ENCODE peak calls at places on chromosome 16, in six cellular contexts. O is GM13976, E is lower leg skin, G is thyroid gland, I is IMR-90, A is tibial nerve. C is an unnamed sample.

GRCh38 chr16:24255446-24256352 is at the start of gene CACNG3:
- DNase-seq in E (peak; percentile 16), O (peak; percentile 85), G (peak; percentile 7), A (no peak), I (peak; percentile 33), C (peak; percentile 62)

GRCh38 chr16:88631384-88631783 is 7.0 kb upstream of the IL17C start:
- DNase-seq in G (no peak), E (no peak), I (no peak), O (no peak), A (no peak), C (no peak)

GRCh38 chr16:86609115-86609514 is 30.8 kb downstream of the FOXL1 start:
- DNase-seq in G (no peak), E (no peak), O (no peak), A (no peak), I (peak; percentile 94), C (no peak)

GRCh38 chr16:55436587-55436986 is 42.4 kb upstream of the MMP2 start:
- DNase-seq in O (no peak), G (no peak), E (no peak), A (no peak), I (no peak), C (no peak)

GRCh38 chr16:69858196-69859104 is 92.7 kb upstream of the CLEC18A start:
- DNase-seq in A (no peak), G (no peak), O (no peak), I (no peak), E (no peak), C (no peak)

GRCh38 chr16:1146409-1146808 is 6.5 kb upstream of the CACNA1H start:
- DNase-seq in A (no peak), I (no peak), G (no peak), E (no peak), O (no peak), C (no peak)

GRCh38 chr16:70696952-70697600 is 11.2 kb upstream of the MTSS2 start:
- DNase-seq in G (peak; percentile 63), A (no peak), E (no peak), O (no peak), I (no peak), C (no peak)

GRCh38 chr16:54897930-54898329 is 32.7 kb upstream of the IRX5 start:
- DNase-seq in A (no peak), O (no peak), I (no peak), E (no peak), G (no peak), C (no peak)

GRCh38 chr16:23317266-23317661 is 15.2 kb downstream of the SCNN1B start:
- DNase-seq in A (no peak), E (no peak), G (peak; percentile 65), I (no peak), O (no peak), C (no peak)

GRCh38 chr16:30948087-30948955 is 547 bp upstream of the ORAI3 start:
- DNase-seq in O (peak; percentile 66), G (peak; percentile 99), E (peak; percentile 86), I (peak; percentile 96), A (peak; percentile 98), C (peak; percentile 68)

GRCh38 chr16:85239239-85239638 is 127.0 kb upstream of the CIBAR2 start:
- DNase-seq in A (no peak), O (no peak), I (no peak), G (peak; percentile 25), E (no peak), C (no peak)

GRCh38 chr16:85237817-85238216 is 125.5 kb upstream of the CIBAR2 start:
- DNase-seq in O (no peak), E (no peak), G (no peak), A (no peak), I (no peak), C (no peak)

GRCh38 chr16:85239871-85240270 is 127.6 kb upstream of the CIBAR2 start:
- DNase-seq in I (no peak), G (no peak), E (no peak), O (no peak), A (no peak), C (no peak)

GRCh38 chr16:85235988-85236831 is 123.9 kb upstream of the CIBAR2 start:
- DNase-seq in I (no peak), G (peak; percentile 56), E (no peak), A (no peak), O (peak; percentile 81), C (peak; percentile 54)

DNA sequence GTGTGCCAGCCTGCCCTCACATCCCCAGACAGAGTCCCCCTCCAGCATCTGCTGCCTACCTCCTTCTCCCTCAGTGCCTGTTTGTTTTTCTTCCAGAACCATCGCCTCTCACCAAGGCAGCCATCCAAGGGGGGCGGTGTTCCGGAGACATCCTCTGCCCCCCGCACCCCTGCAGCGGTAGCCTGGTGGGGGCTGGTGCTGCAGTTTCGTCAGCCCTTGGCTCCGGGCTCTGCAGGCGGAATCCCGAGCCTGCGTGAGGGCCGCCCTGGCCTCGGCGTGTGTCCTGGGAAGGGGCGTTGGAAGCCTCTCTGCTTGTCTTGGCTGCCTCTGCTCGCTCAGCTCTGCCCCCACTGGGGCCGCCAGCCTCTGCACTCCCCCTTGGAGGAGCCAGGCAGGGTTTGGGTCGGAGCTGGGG is 126.0 kb upstream of the CIBAR2 start:
- DNase-seq in A (peak; percentile 86), I (peak; percentile 95), E (no peak), O (no peak), G (peak; percentile 92), C (no peak)
- TF ChIP-seq CTCF in A (no peak), I (peak; percentile 37), E (no peak), O (no peak), G (no peak), C (no peak)

DNA sequence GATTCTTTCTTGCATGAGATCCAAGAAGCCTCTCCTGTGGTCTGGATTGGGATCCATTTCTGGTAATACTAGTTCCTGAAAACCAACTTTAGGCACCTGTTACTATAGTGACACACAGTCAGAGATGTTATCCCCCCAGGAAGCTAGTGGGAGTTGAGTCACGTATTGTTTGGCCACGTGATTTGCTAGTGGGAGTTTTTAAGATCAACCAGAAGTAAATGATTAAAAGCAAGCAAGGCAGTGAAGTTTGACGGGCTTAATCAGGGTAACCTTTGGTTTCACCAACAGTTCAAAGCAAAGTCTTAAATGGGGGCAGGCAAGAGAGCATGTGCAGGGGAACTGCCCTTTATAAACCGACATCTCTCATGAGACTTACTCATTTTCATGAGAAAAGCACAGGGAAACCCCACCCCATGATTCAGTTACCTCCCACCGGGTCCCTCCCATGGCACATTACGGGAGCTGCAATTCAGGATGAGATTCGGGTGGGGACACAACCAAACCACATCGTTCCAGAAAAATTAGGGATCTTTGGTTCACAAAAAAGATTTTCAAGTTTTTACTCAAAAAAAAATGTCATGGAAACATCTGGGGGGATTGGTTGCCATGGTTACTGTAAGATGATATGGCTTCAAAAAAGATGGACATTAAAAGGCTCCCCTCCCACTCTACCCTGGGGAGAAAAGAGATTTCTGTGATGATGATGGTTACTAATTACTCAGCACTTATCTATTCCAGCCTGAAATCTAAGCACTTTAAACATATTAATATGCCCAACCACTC is 483.1 kb upstream of the ERCC4 start:
- DNase-seq in I (no peak), E (no peak), A (no peak), G (no peak), O (peak; percentile 55), C (peak; percentile 83)
- TF ChIP-seq CTCF in I (no peak), E (no peak), A (no peak), G (no peak), O (no peak), C (no peak)

DNA sequence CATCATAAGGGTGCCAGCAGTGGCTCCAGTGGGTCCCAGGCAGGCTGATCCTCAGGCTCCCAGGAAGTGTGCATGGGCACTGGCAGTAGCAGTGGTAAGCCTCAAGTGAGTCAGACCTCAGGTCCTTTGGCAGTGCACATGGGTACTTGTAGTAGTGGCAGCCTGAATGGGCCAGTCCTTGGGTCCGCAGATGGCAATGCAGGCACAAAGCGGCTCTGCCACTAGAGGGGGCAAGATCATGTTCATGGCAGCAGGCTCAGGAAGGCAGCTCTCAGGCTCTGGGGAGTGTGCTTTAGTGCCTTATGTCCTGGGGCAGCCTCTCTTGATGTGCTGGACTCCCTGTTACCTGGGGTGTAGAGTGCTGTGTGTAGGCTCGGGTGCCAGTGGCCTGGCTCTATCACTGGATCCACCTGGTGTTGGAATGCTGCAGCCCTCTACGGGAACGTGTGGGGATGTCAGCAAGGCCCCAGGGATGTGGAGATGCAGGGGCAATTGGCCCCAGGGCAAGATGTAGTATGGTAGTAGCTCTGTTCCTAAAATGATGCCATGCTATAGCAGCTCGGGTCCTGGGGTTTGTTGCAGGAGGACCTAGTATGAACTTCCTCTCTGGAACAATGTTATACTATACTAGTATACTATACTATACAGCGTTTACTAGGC is 11.0 kb downstream of the ACSM3 start:
- DNase-seq in E (no peak), A (no peak), G (peak; percentile 56), O (peak; percentile 50), I (peak; percentile 53), C (peak; percentile 80)
- TF ChIP-seq CTCF in E (no peak), A (no peak), G (peak; percentile 30), O (peak; percentile 66), I (peak; percentile 63), C (peak; percentile 94)

GRCh38 chr16:9191274-9191850 is 99.9 kb downstream of the HAPSTR1 start:
- DNase-seq in G (no peak), A (no peak), O (no peak), E (no peak), I (no peak), C (no peak)
- TF ChIP-seq CTCF in G (no peak), A (no peak), O (no peak), E (no peak), I (no peak), C (no peak)

DNA sequence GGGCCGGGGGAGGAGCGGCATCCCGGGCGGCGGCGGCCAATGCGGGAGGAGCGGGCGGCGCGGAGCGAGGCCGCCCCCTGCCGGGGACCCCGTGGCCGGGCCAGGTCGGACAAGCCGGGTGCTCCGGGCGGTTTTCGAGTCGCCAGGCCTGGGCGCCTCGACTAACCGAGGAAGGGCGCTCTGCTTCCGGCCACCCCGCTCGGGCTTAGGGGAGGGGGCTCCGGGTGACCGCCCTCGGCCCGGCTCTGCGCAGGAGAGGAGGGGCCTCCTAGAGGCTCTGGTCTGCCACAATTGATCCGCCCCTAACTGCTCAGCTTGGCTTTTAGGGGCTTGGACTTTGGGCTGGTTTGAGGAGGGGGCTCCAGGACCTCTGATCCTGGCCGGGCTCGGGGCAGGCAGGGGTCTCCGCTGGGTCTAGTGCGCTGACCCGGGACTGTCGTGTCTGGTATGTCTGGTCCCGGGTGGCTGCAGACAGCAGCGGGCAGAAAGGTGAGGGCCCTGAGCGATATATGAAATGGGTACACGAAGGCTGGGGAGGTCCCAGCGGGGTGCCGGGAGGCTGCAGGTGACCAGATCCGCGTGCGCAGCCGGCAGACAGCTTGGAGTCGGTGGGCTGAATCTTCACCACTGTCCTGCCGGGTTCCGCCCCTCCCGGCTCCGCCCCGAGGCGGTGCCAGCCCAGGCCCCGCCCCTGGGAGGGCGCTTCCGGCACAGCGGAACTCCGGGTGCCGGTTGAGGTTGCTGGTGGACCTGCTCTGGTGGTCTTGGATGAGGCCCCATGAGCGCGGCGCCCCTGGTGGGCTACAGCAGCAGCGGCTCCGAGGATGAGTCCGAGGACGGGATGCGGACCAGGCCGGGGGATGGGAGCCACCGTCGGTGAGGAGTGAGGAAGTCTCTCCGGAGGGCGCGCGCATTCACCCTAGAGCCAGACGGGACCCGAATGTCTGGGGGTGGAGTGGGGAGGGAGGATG is at the start of gene USB1:
- DNase-seq in G (peak; percentile 83), A (peak; percentile 64), I (peak; percentile 73), O (peak; percentile 98), E (peak; percentile 70), C (peak; percentile 93)
- TF ChIP-seq CTCF in G (peak; percentile 41), A (peak; percentile 94), I (peak; percentile 75), O (peak; percentile 91), E (no peak), C (peak; percentile 74)

C was measured in GM12865.